ENCODE peak calls at places on chromosomes 13 and 19, in seven cellular contexts. J is esophagus muscularis mucosa, X is breast epithelium, Q is fibroblast of villous mesenchyme, M is WERI-Rb-1, Z is fibroblast of lung, U is fibroblast of pulmonary artery. C is an unnamed sample.

GRCh38 chr19:39676004-39676403 is 20.3 kb downstream of the LGALS16 start:
- DNase-seq in J (peak; percentile 53), M (no peak), U (no peak), X (no peak), Q (no peak), Z (no peak), C (no peak)

GRCh38 chr13:113879506-113880360 is 15.9 kb upstream of the GAS6 start:
- DNase-seq in Q (no peak), M (no peak), U (no peak), Z (no peak), X (no peak), J (peak; percentile 87), C (no peak)

GRCh38 chr13:41917641-41918040 is 43.3 kb downstream of the VWA8 start:
- DNase-seq in X (no peak), Z (peak; percentile 78), U (peak; percentile 66), J (no peak), M (no peak), Q (peak; percentile 55), C (no peak)

GRCh38 chr13:73341748-73342147 is 282.9 kb downstream of the KLF5 start:
- DNase-seq in Q (peak; percentile 38), X (no peak), Z (peak; percentile 85), U (peak; percentile 29), J (no peak), M (no peak), C (no peak)

GRCh38 chr13:56352901-56353300 is 787.8 kb upstream of the PRR20A start:
- DNase-seq in J (no peak), U (no peak), X (no peak), M (no peak), Q (no peak), Z (no peak), C (no peak)

GRCh38 chr19:7391218-7391670 is 42.5 kb downstream of the ARHGEF18 start:
- DNase-seq in J (no peak), U (peak; percentile 90), X (no peak), Z (peak; percentile 97), M (no peak), Q (peak; percentile 81), C (no peak)

GRCh38 chr13:44768775-44769578 is 192.8 kb upstream of the TSC22D1 start:
- DNase-seq in X (no peak), M (no peak), Q (no peak), U (peak; percentile 24), J (no peak), Z (peak; percentile 60), C (no peak)

GRCh38 chr13:29573190-29573589 is 22.3 kb downstream of the SLC7A1 start:
- DNase-seq in U (peak; percentile 35), Q (peak; percentile 52), X (no peak), J (no peak), Z (peak; percentile 49), M (no peak), C (no peak)

GRCh38 chr19:13847033-13847899 is 29.7 kb upstream of the NANOS3 start:
- DNase-seq in M (peak; percentile 87), X (peak; percentile 94), J (peak; percentile 99), U (peak; percentile 94), Z (peak; percentile 91), Q (peak; percentile 97), C (peak; percentile 84)

GRCh38 chr13:44302948-44303575 is 70.6 kb upstream of the SERP2 start:
- DNase-seq in X (no peak), U (peak; percentile 66), J (no peak), M (no peak), Z (peak; percentile 84), Q (peak; percentile 98), C (no peak)

GRCh38 chr19:6103217-6103644 is 7.1 kb downstream of the RFX2 start:
- DNase-seq in Q (peak; percentile 41), J (peak; percentile 94), U (peak; percentile 95), X (peak; percentile 76), Z (peak; percentile 94), M (no peak), C (peak; percentile 84)

DNA sequence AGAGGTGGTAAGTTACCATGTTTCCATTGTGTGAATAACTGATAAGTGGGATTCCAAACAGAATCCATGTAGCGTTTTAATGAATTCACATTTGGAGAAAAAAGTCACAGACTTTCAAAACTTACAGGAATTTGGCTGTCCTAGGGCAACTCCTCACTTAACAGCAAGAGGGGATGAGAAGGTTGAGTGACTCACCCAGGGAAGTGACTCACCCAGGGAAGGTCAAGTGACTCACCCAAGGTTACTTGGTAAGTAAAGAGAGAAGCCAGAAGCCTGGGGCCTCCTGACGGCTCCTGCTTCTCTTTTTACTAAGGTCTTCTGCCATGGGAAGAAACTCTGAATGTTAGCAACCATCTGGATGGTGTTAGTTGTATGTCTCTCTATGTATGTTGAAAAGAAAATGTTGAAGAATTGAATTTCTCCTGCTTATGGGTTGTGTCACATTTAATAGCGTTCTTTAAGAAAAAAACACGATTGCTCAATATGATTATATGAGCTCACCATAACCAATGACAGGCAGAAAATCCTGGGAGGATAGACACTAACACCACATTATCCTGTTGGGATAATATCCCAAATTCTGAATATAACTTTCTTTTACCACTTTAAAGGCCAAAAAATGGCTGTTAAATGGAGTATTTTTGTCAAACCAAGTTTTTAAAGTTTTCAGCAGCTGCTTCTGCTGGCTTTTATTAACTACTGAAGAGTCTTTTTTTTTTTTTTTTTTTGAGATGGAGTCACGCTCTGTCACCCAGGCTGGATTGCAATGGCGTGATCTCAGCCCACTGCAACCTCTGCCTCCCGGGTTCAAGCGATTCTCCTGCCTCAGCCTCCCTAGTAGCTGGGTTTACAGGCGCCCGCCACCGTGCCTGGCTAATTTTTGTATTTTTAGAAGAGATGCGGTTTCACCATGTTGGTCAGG is 195.6 kb downstream of the GGACT start:
- DNase-seq in Z (peak; percentile 100), U (peak; percentile 100), J (peak; percentile 93), M (no peak), Q (peak; percentile 100), X (no peak), C (peak; percentile 69)
- TF ChIP-seq CTCF in Z (no peak), U (no peak), J (no peak), M (no peak), Q (no peak), X (no peak), C (no peak)

DNA sequence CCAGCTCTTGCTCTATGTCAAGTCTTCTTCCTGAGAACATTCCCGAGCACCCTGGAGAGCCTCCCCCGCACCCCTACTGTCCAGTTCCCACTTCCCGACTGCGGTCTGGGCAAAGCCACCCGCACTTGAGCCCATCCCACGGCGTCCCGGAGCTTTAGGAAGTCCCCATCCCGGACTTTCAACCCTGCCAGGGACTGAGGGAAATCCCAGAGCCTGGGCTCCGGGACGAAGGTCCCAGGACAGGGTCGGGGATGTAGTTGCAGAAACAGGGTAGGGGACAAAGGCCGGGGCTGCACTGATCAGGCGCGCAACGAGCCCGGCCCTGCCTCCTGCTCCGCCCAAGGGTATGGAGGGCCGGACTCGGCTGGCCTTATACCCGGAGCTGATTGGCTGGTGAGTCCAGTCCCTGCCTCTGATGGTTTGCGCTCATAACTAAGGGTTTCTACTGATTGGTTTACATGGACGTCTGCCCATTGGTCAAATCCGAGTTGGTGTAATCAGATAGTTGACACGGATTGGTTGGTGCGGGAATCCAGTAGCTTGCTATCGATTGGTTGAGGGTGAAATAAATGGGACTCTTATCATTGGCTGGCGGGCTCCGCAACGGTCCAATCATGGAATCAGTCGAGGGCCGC is 824 bp upstream of the MPND start:
- DNase-seq in Q (peak; percentile 100), M (peak; percentile 92), U (peak; percentile 100), Z (peak; percentile 100), J (peak; percentile 100), X (peak; percentile 97), C (peak; percentile 96)
- TF ChIP-seq CTCF in Q (no peak), M (no peak), U (no peak), Z (no peak), J (no peak), X (peak; percentile 13), C (no peak)

GRCh38 chr19:54434112-54434861 is 14.7 kb upstream of the LENG8 start:
- DNase-seq in Q (no peak), U (no peak), Z (no peak), X (no peak), M (peak; percentile 57), J (no peak), C (no peak)
- TF ChIP-seq CTCF in Q (no peak), U (no peak), Z (no peak), X (no peak), M (no peak), J (no peak), C (no peak)

GRCh38 chr19:4063369-4064072 is 3.2 kb downstream of the ZBTB7A start:
- DNase-seq in Z (no peak), U (no peak), X (no peak), Q (no peak), J (no peak), M (no peak), C (no peak)
- TF ChIP-seq CTCF in Z (no peak), U (peak; percentile 4), X (no peak), Q (no peak), J (no peak), M (no peak), C (no peak)

DNA sequence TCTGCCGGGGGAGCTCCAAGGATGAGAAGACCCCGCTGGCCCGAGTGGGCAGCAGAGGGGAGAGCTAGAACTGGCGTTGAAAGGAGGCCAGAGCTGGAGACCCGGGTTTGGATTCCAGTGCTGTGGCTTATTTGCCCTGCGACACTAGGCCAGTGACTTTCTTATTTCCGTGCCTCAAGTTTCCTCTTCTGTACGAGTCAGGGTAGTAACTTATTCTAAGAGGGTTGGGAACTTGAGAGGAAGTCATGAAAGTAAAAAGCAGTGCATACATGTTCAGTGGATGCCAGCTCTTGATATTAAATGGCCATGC is 670 bp downstream of the FAM32A start:
- DNase-seq in Q (no peak), M (no peak), X (no peak), U (no peak), J (no peak), Z (peak; percentile 32), C (no peak)
- TF ChIP-seq CTCF in Q (no peak), M (no peak), X (no peak), U (peak; percentile 36), J (no peak), Z (peak; percentile 32), C (no peak)

DNA sequence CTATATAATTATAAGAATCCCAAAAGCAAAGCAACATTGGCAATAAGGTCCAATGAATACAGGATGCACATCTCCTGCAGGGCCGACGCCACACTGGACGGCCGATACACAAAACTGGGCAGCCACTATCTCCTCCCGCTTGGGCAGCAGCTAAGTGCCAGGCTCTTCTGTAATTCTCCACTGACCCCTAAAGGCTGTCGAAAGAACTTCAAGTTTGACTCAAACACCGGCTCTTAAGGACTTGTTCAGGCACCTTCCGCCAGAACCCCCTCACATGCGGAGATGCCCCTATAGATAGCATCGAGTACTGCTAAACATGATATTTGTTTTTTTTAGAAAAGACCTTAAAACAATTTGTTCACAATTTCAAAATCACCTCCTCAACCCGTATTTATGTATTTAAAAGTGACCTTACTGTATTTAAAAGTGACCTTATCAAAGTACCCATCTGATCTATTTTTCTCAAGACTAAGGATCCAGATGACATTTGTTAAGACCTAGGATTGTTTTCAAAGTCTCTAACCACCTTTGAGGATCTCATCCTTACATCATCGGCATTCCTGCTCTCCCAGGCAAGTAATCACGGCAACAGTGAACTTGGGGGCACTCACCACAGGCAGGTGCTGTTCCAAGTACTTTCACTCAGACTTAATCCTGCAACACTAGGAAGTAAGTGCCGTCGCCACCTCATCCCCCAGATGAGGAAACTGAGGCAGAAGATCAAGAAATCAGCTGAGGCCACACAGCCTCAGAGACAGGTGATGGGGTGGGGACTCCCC is 77.8 kb downstream of the TUBGCP3 start:
- DNase-seq in Z (peak; percentile 69), X (no peak), J (no peak), M (peak; percentile 67), Q (peak; percentile 69), U (peak; percentile 73), C (no peak)
- TF ChIP-seq CTCF in Z (peak; percentile 59), X (no peak), J (peak; percentile 40), M (peak; percentile 75), Q (peak; percentile 65), U (peak; percentile 51), C (peak; percentile 50)

GRCh38 chr19:42683917-42684513 is 56.3 kb downstream of the PSG3 start:
- DNase-seq in U (peak; percentile 50), J (no peak), Q (peak; percentile 35), Z (peak; percentile 12), X (no peak), M (no peak), C (no peak)
- TF ChIP-seq CTCF in U (peak; percentile 75), J (peak; percentile 51), Q (peak; percentile 69), Z (peak; percentile 73), X (no peak), M (peak; percentile 36), C (peak; percentile 38)

GRCh38 chr13:49466240-49466914 is 22.3 kb downstream of the SETDB2 start:
- DNase-seq in X (no peak), J (no peak), Z (no peak), U (no peak), Q (no peak), M (peak; percentile 9), C (no peak)
- TF ChIP-seq CTCF in X (no peak), J (no peak), Z (no peak), U (no peak), Q (no peak), M (no peak), C (no peak)

C was measured in thoracic aorta.